ENCODE peak calls at places on chromosomes 2 and 18, in six cellular contexts. Z, Y, Q, T, I and J are unnamed samples.

GRCh38 chr2:209208211-209208610 is 215.6 kb upstream of the MAP2 start:
- DNase-seq in I (peak), T (no peak), Z (no peak), Y (peak), Q (no peak), J (no peak)

GRCh38 chr2:45681675-45682074 is 30.2 kb downstream of the PRKCE start:
- DNase-seq in Q (no peak), I (peak), Z (no peak), T (no peak), Y (peak), J (no peak)

GRCh38 chr18:71036783-71037182 is 747.9 kb downstream of the SOCS6 start:
- DNase-seq in I (no peak), Z (no peak), Q (no peak), T (no peak), Y (no peak), J (no peak)

GRCh38 chr2:25672500-25673169 is 742 bp downstream of the DTNB start:
- DNase-seq in Y (peak), I (peak), Q (peak), T (peak), Z (peak), J (peak)

GRCh38 chr2:59296279-59296678 is 1055.2 kb upstream of the FANCL start:
- DNase-seq in T (no peak), I (no peak), Y (peak), Z (no peak), Q (no peak), J (no peak)

GRCh38 chr2:119249855-119250775 is 26.5 kb downstream of the STEAP3 start:
- DNase-seq in I (no peak), Y (no peak), T (no peak), Q (no peak), Z (no peak), J (no peak)

GRCh38 chr2:160351978-160352377 is 141.6 kb downstream of the RBMS1 start:
- DNase-seq in Y (peak), I (no peak), T (no peak), Q (no peak), Z (no peak), J (no peak)

GRCh38 chr2:147659051-147659450 is 185.8 kb upstream of the ACVR2A start:
- DNase-seq in Y (no peak), T (no peak), Z (no peak), Q (peak), I (no peak), J (no peak)

GRCh38 chr2:241183221-241183620 is 5.3 kb upstream of the ANO7 start:
- DNase-seq in Z (no peak), Y (no peak), I (no peak), T (no peak), Q (no peak), J (no peak)

GRCh38 chr18:74488864-74489263 is 7.3 kb upstream of the CNDP2 start:
- DNase-seq in I (no peak), T (no peak), Q (no peak), Y (no peak), Z (no peak), J (no peak)

GRCh38 chr18:36672437-36673344 is 156.1 kb downstream of the TPGS2 start:
- DNase-seq in Z (no peak), Q (peak), Y (peak), T (no peak), I (no peak), J (no peak)

GRCh38 chr18:2089416-2089815 is 481.9 kb downstream of the METTL4 start:
- DNase-seq in Y (no peak), Z (no peak), I (no peak), T (no peak), Q (no peak), J (no peak)

GRCh38 chr18:79545255-79545654 is 134.3 kb upstream of the CTDP1 start:
- DNase-seq in Z (no peak), Y (no peak), Q (no peak), T (no peak), I (no peak), J (no peak)

GRCh38 chr18:31819106-31819924 is 58.6 kb upstream of the SLC25A52 start:
- DNase-seq in Z (no peak), T (no peak), Y (peak), I (peak), Q (no peak), J (no peak)

GRCh38 chr2:138762515-138762914 is 17.7 kb downstream of the NXPH2 start:
- DNase-seq in Z (no peak), T (no peak), Q (no peak), I (no peak), Y (no peak), J (no peak)

GRCh38 chr2:118421648-118422047 is 333.4 kb downstream of the INSIG2 start:
- DNase-seq in Z (no peak), I (no peak), Q (no peak), Y (no peak), T (no peak), J (no peak)

GRCh38 chr2:3298201-3298600 is 79.4 kb downstream of the EIPR1 start:
- DNase-seq in Q (no peak), Y (no peak), T (no peak), I (no peak), Z (no peak), J (no peak)

GRCh38 chr2:9029721-9030120 is 26.2 kb upstream of the MBOAT2 start:
- DNase-seq in I (no peak), Z (no peak), T (no peak), Q (peak), Y (no peak), J (no peak)

GRCh38 chr2:218782529-218782845 is 540 bp downstream of the CYP27A1 start:
- DNase-seq in I (no peak), Q (no peak), Z (no peak), T (no peak), Y (peak), J (no peak)

GRCh38 chr2:158211516-158211915 is 109.8 kb downstream of the UPP2 start:
- DNase-seq in Y (peak), I (no peak), T (no peak), Z (no peak), Q (no peak), J (no peak)

GRCh38 chr2:201233192-201234166 is 26.9 kb upstream of the CASP8 start:
- DNase-seq in T (peak), I (peak), Z (peak), Q (peak), Y (no peak), J (peak)